ENCODE peak calls at places on chromosomes 7 and 10, in four cellular contexts. I is esophagus muscularis mucosa, P is stomach, B is transverse colon. F is an unnamed sample.

GRCh38 chr10:47315426-47315825 is 6.8 kb upstream of the GDF2 start:
- DNase-seq in B (no peak), P (no peak), I (no peak), F (no peak)

GRCh38 chr7:3194501-3195141 is 106.4 kb upstream of the SDK1 start:
- DNase-seq in I (no peak), P (no peak), B (no peak), F (no peak)

GRCh38 chr7:139825666-139826290 is 3.3 kb upstream of the TBXAS1 start:
- DNase-seq in P (no peak), B (no peak), I (peak; percentile 4), F (no peak)

GRCh38 chr7:108824840-108825540 is 255.3 kb downstream of the DNAJB9 start:
- DNase-seq in I (no peak), B (no peak), P (no peak), F (no peak)

GRCh38 chr10:123170961-123171360 is 16.8 kb downstream of the BUB3 start:
- DNase-seq in P (no peak), B (no peak), I (no peak), F (no peak)

GRCh38 chr7:156722427-156722826 is 81.9 kb downstream of the RNF32 start:
- DNase-seq in B (no peak), P (no peak), I (no peak), F (no peak)

GRCh38 chr7:134421998-134422397 is 36.9 kb downstream of the AKR1B1 start:
- DNase-seq in I (no peak), P (no peak), B (no peak), F (no peak)

GRCh38 chr7:22255834-22256233 is 101.1 kb downstream of the RAPGEF5 start:
- DNase-seq in B (no peak), I (no peak), P (peak; percentile 62), F (no peak)

GRCh38 chr10:62374862-62375710 is 917 bp downstream of the ZNF365 start:
- DNase-seq in B (no peak), P (no peak), I (no peak), F (no peak)

GRCh38 chr7:107359520-107360316 is 110.1 kb upstream of the GPR22 start:
- DNase-seq in I (no peak), B (no peak), P (no peak), F (no peak)

GRCh38 chr7:80644054-80644453 is 5.6 kb downstream of the CD36 start:
- DNase-seq in P (no peak), B (no peak), I (no peak), F (no peak)
- TF ChIP-seq POLR2AphosphoS5 in P (no peak), B (no peak), I (no peak), F (no peak)

DNA sequence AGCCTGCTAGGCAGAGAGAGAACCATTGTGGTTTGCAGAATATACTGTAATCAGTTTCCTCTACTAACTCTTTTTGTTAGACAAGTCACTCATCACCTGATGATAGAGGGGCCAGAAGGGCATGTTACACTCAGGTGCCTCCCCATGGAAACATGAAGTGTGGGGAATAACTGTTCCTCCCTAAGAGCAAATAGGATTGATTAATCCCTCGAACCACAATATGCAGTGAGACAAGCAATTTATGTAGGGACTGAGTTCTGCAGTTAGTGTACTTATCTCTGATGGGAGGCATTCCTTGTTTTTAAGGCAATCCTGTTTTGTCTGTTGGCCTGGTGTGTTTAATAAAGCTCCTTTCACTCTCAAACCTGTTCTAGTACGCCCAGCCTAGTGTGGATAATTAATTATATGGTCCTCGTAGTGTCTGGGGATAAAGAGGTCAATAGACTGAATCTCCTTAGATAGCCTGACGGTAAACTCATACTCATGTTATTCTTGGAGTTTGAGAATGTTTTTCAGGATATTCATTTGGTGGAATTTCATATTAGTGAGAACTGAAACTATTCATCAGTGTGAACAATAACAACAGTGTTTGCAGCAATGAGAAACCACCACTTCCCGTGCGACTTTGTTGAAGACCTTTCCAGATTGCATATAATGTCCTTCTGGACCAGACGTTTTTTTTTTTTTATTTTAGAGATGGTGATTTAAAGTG is 344.8 kb upstream of the FZD8 start:
- DNase-seq in B (no peak), I (no peak), P (no peak), F (no peak)
- TF ChIP-seq POLR2A in B (no peak), I (no peak), P (no peak), F (no peak)

GRCh38 chr10:73873163-73873842 is 1.1 kb downstream of the CAMK2G start:
- DNase-seq in I (no peak), B (no peak), P (no peak), F (no peak)
- H3K4me1 ChIP-seq in I (peaks cover 69% of the 10 kb centered on the region), B (peaks cover 24% of the 10 kb centered on the region), P (peaks cover 24% of the 10 kb centered on the region), F (peaks cover 17% of the 10 kb centered on the region)

GRCh38 chr7:33722383-33723096 is 182.8 kb upstream of the BMPER start:
- DNase-seq in I (no peak), B (no peak), P (no peak), F (no peak)

GRCh38 chr7:33724201-33724600 is 181.1 kb upstream of the BMPER start:
- DNase-seq in I (no peak), P (no peak), B (no peak), F (no peak)

GRCh38 chr7:33720870-33721269 is 184.5 kb upstream of the BMPER start:
- DNase-seq in P (no peak), I (no peak), B (no peak), F (no peak)

GRCh38 chr7:33720139-33720538 is 185.2 kb upstream of the BMPER start:
- DNase-seq in B (no peak), P (no peak), I (no peak), F (no peak)

GRCh38 chr7:33721895-33722294 is 183.4 kb upstream of the BMPER start:
- DNase-seq in I (no peak), P (no peak), B (no peak), F (no peak)
- TF ChIP-seq POLR2AphosphoS5 in I (no peak), P (no peak), B (no peak), F (no peak)

DNA sequence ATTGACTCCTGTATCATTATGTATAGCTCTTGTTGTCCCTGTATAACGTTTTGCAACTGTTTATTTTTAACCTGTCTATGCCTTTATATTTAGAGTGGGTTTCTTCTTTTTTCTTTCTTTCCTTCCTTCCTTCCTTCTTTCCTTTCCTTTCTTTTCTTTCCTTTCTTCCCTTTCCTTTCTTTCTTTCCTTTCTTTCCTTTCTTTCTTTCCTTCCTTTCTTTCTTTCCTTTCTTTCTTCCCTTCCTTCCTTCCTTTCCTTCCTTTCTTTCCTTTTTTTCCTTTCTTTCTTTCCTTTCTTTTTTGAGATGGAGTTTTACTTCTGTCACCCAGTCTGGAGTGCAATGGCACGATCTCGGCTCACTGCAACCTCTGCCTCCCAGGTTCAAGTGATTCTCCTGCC is 5.9 kb downstream of the JAKMIP3 start:
- DNase-seq in B (no peak), I (no peak), P (no peak), F (no peak)
- TF ChIP-seq POLR2A in B (no peak), I (no peak), P (no peak), F (no peak)

GRCh38 chr10:18404530-18404929 is 246.9 kb downstream of the NSUN6 start:
- DNase-seq in B (no peak), P (no peak), I (no peak), F (no peak)

GRCh38 chr10:18409599-18410397 is 241.6 kb downstream of the NSUN6 start:
- DNase-seq in P (no peak), I (peak; percentile 90), B (no peak), F (no peak)

GRCh38 chr10:18402766-18403346 is 248.5 kb downstream of the NSUN6 start:
- DNase-seq in I (peak; percentile 66), P (no peak), B (no peak), F (no peak)

GRCh38 chr10:18401416-18402195 is 249.8 kb downstream of the NSUN6 start:
- DNase-seq in I (peak; percentile 66), B (no peak), P (no peak), F (no peak)

DNA sequence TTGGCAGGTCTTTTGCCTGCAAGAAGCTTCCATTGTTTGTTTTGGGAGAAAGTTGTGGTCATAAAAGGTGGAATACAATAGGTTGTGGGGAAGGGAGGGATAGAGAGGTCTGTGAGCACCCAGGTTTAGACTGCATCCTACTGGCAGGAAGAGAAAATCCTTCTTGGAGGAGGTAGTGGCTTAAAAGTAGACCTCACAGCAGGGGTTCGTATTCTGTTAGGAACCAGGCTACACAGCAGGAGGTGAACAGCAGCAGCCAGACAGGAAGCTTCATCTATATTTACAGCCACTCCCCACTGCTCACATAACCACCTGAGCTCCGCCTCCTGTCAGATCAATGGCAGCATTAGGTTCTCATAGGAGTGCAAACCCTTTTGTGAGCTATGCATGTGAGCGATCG is 245.3 kb downstream of the NSUN6 start:
- DNase-seq in P (no peak), B (no peak), I (peak; percentile 87), F (no peak)
- H3K4me1 ChIP-seq in P (no peaks in the 10 kb centered on the region), B (no peaks in the 10 kb centered on the region), I (peaks cover 33% of the 10 kb centered on the region), F (no peaks in the 10 kb centered on the region)

DNA sequence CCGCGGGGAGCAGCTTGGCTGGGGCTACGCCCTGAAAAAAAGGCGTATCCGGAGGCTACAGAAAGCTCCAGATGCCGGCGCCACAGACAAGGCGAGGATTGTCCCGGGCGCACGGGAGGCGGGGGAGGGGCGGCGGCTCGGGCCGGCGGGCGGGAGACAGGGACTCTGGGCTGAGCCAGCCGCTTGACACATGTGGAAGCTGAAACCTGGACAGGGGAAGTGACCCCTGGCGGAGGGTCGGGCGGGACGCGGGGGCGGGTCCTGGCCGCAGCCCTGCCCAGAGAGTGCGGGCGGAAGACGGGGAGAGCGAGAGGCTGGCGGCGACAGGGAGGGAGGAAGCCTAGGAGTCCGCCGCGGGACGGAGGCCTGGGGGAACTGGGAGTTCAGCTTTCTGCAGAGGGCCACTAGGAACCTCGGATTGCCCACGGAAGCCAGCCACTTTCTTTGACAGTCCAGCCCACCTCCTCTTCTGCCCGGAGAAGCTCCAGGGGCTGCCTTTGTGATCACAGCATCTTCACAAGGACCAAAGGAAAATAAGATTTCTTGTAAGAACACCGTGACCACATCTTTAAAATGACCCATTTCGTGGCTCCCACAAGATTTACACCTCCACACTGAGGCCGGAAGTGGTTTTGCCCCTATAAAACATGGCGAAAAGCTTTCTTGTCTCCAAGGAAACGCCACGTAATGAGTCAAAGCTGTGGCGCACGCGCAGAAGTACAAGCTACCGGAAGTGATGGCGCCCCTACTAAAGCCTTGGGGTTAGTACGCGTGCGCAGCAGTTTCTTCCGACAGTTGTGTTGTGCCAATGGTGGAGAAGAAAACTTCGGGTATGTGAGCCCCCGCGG is at the start of the genes PLOD3 and ZNHIT1:
- DNase-seq in I (peak; percentile 99), B (peak; percentile 98), P (peak; percentile 99), F (peak; percentile 95)
- TF ChIP-seq POLR2AphosphoS5 in I (peak; percentile 91), B (peak; percentile 44), P (peak; percentile 52), F (peak; percentile 36)